ENCODE peak calls at places on chromosomes 12 and 14, in six cellular contexts. E is nephron progenitor cell, Z is AG20443, K is dorsolateral prefrontal cortex, N is EL, B is hypothalamus. V is an unnamed sample.

GRCh38 chr14:43005807-43006206 is 1399.1 kb downstream of the LRFN5 start:
- DNase-seq in E (no peak), Z (no peak), K (no peak), N (no peak), B (no peak), V (no peak)

GRCh38 chr14:54567634-54568561 is 970 bp downstream of the SAMD4A start:
- DNase-seq in E (peak), Z (peak), K (peak), N (peak), B (peak), V (no peak)

GRCh38 chr14:36747411-36748184 is 85.9 kb downstream of the PAX9 start:
- DNase-seq in E (no peak), Z (peak), K (no peak), N (peak), B (no peak), V (peak)

GRCh38 chr12:105253882-105254513 is 18.0 kb upstream of the APPL2 start:
- DNase-seq in E (no peak), Z (peak), K (no peak), N (peak), B (no peak), V (peak)

GRCh38 chr12:43655586-43655985 is 103.0 kb downstream of the PUS7L start:
- DNase-seq in E (no peak), Z (no peak), K (no peak), N (peak), B (no peak), V (no peak)

GRCh38 chr14:104530651-104531050 is 48.9 kb upstream of the C14orf180 start:
- DNase-seq in E (no peak), Z (no peak), K (no peak), N (no peak), B (no peak), V (no peak)

GRCh38 chr14:73263606-73264005 is 26.3 kb downstream of the PAPLN start:
- DNase-seq in E (no peak), Z (peak), K (no peak), N (no peak), B (no peak), V (no peak)

GRCh38 chr12:52944683-52945388 is 4.1 kb upstream of the KRT18 start:
- DNase-seq in E (no peak), Z (no peak), K (no peak), N (no peak), B (no peak), V (no peak)

GRCh38 chr12:128961308-128961923 is 108.1 kb downstream of the GLT1D1 start:
- DNase-seq in E (no peak), Z (no peak), K (no peak), N (no peak), B (no peak), V (no peak)

GRCh38 chr12:20268771-20269170 is 99.6 kb upstream of the PDE3A start:
- DNase-seq in E (no peak), Z (no peak), K (no peak), N (no peak), B (no peak), V (no peak)

GRCh38 chr12:49292729-49293055 is 2.3 kb upstream of the PRPH start:
- DNase-seq in E (no peak), Z (no peak), K (no peak), N (no peak), B (no peak), V (no peak)

GRCh38 chr14:50974118-50974517 is 29.8 kb upstream of the PYGL start:
- DNase-seq in E (no peak), Z (no peak), K (peak), N (no peak), B (no peak), V (no peak)

GRCh38 chr12:80412343-80412953 is 31.6 kb upstream of the PTPRQ start:
- DNase-seq in E (peak), Z (peak), K (no peak), N (peak), B (no peak), V (peak)

GRCh38 chr12:108198043-108198442 is 69.0 kb downstream of the WSCD2 start:
- DNase-seq in E (no peak), Z (no peak), K (no peak), N (no peak), B (no peak), V (no peak)

GRCh38 chr12:112422531-112422930 is 3.8 kb downstream of the PTPN11 start:
- DNase-seq in E (no peak), Z (peak), K (peak), N (no peak), B (peak), V (peak)

GRCh38 chr12:56677680-56678079 is 10.4 kb downstream of the PTGES3 start:
- DNase-seq in E (no peak), Z (no peak), K (no peak), N (no peak), B (no peak), V (no peak)

GRCh38 chr12:86138770-86139169 is 117.4 kb downstream of the MGAT4C start:
- DNase-seq in E (no peak), Z (no peak), K (no peak), N (no peak), B (no peak), V (no peak)

GRCh38 chr12:64352181-64352580 is 38.4 kb downstream of the C12orf56 start:
- DNase-seq in E (no peak), Z (no peak), K (no peak), N (no peak), B (no peak), V (no peak)

GRCh38 chr12:1908758-1909157 is 9.7 kb downstream of the CACNA2D4 start:
- DNase-seq in E (no peak), Z (peak), K (no peak), N (no peak), B (no peak), V (peak)

GRCh38 chr12:110543252-110543959 is 39.7 kb downstream of the PPTC7 start:
- DNase-seq in E (no peak), Z (no peak), K (peak), N (no peak), B (peak), V (peak)

GRCh38 chr12:1293901-1294300 is 300.5 kb downstream of the FBXL14 start:
- DNase-seq in E (no peak), Z (no peak), K (no peak), N (no peak), B (no peak), V (no peak)

GRCh38 chr14:59704054-59704453 is 127.4 kb upstream of the CCDC175 start:
- DNase-seq in E (no peak), Z (no peak), K (no peak), N (no peak), B (no peak), V (no peak)

GRCh38 chr14:95998656-95999055 is 40.5 kb upstream of the C14orf132 start:
- DNase-seq in E (no peak), Z (peak), K (no peak), N (peak), B (no peak), V (peak)

GRCh38 chr12:12387521-12387920 is 30.6 kb downstream of the BORCS5 start:
- DNase-seq in E (no peak), Z (peak), K (no peak), N (peak), B (no peak), V (peak)

GRCh38 chr12:101823891-101824290 is 6.9 kb downstream of the GNPTAB start:
- DNase-seq in E (peak), Z (peak), K (no peak), N (peak), B (no peak), V (peak)

GRCh38 chr12:50984899-50985298 is 32.6 kb downstream of the HIGD1C start:
- DNase-seq in E (no peak), Z (no peak), K (no peak), N (peak), B (no peak), V (no peak)

GRCh38 chr14:89012272-89013097 is 188.0 kb downstream of the TTC8 start:
- DNase-seq in E (no peak), Z (no peak), K (no peak), N (no peak), B (no peak), V (no peak)

GRCh38 chr14:94769413-94770250 is at the start of gene GSC:
- DNase-seq in E (peak), Z (peak), K (no peak), N (peak), B (no peak), V (peak)

GRCh38 chr14:77100961-77101360 is 2.9 kb downstream of the CIPC start:
- DNase-seq in E (no peak), Z (no peak), K (no peak), N (peak), B (no peak), V (no peak)

GRCh38 chr14:68977741-68978549 is 1.2 kb downstream of the ACTN1 start:
- DNase-seq in E (peak), Z (peak), K (no peak), N (peak), B (no peak), V (peak)

GRCh38 chr12:62631531-62632520 is 165.2 kb downstream of the MON2 start:
- DNase-seq in E (peak), Z (peak), K (peak), N (peak), B (peak), V (peak)

V was measured in AG08395.